ENCODE peak calls at places on chromosomes 4 and X, in ten cellular contexts. One of them, this sample, is unnamed.
A peak's percentile ranks its signal among the peaks of the same experiment; 100 is the strongest.

GRCh38 chr4:68599150-68599549 is 23.0 kb upstream of the UGT2B17 start:
- DNase-seq in HepG2: peak; percentile 57
- DNase-seq in kidney tubule cell: no peak
- DNase-seq in Ammon's horn: no peak
- DNase-seq in adipocyte: no peak
- DNase-seq in OCI-LY7: no peak
- DNase-seq in esophagus squamous epithelium: no peak
- DNase-seq in NCI-H69: no peak
- DNase-seq in suprapubic skin: no peak
- DNase-seq in iris pigment epithelial cell: no peak
- DNase-seq in this sample: no peak

GRCh38 chrX:141176586-141177451 is at the start of gene LDOC1:
- DNase-seq in Ammon's horn: peak; percentile 90
- DNase-seq in HepG2: no peak
- DNase-seq in suprapubic skin: peak; percentile 80
- DNase-seq in NCI-H69: peak; percentile 29
- DNase-seq in OCI-LY7: no peak
- DNase-seq in kidney tubule cell: peak; percentile 81
- DNase-seq in iris pigment epithelial cell: peak; percentile 76
- DNase-seq in adipocyte: peak; percentile 88
- DNase-seq in esophagus squamous epithelium: no peak
- DNase-seq in this sample: peak; percentile 94

GRCh38 chr4:36348403-36348938 is 67.1 kb downstream of the DTHD1 start:
- DNase-seq in adipocyte: no peak
- DNase-seq in OCI-LY7: peak; percentile 1
- DNase-seq in suprapubic skin: no peak
- DNase-seq in kidney tubule cell: peak; percentile 57
- DNase-seq in Ammon's horn: no peak
- DNase-seq in esophagus squamous epithelium: no peak
- DNase-seq in NCI-H69: no peak
- DNase-seq in HepG2: no peak
- DNase-seq in iris pigment epithelial cell: no peak
- DNase-seq in this sample: no peak

GRCh38 chrX:49147907-49148306 is 14.7 kb upstream of the MAGIX start:
- DNase-seq in esophagus squamous epithelium: no peak
- DNase-seq in HepG2: no peak
- DNase-seq in suprapubic skin: no peak
- DNase-seq in iris pigment epithelial cell: no peak
- DNase-seq in kidney tubule cell: no peak
- DNase-seq in OCI-LY7: no peak
- DNase-seq in adipocyte: no peak
- DNase-seq in NCI-H69: no peak
- DNase-seq in Ammon's horn: no peak
- DNase-seq in this sample: no peak

GRCh38 chr4:73520821-73521220 is 39.3 kb downstream of the AFM start:
- DNase-seq in NCI-H69: peak; percentile 70
- DNase-seq in esophagus squamous epithelium: no peak
- DNase-seq in iris pigment epithelial cell: peak; percentile 59
- DNase-seq in Ammon's horn: no peak
- DNase-seq in OCI-LY7: no peak
- DNase-seq in adipocyte: peak; percentile 17
- DNase-seq in HepG2: no peak
- DNase-seq in kidney tubule cell: no peak
- DNase-seq in suprapubic skin: no peak
- DNase-seq in this sample: peak; percentile 93

GRCh38 chrX:1443496-1444075 is 9.1 kb downstream of the ASMTL start:
- DNase-seq in esophagus squamous epithelium: no peak
- DNase-seq in suprapubic skin: peak; percentile 55
- DNase-seq in adipocyte: no peak
- DNase-seq in Ammon's horn: no peak
- DNase-seq in kidney tubule cell: no peak
- DNase-seq in HepG2: no peak
- DNase-seq in iris pigment epithelial cell: no peak
- DNase-seq in OCI-LY7: no peak
- DNase-seq in NCI-H69: no peak
- DNase-seq in this sample: peak; percentile 29

GRCh38 chrX:51144828-51145442 is 187.7 kb upstream of the NUDT10 start:
- DNase-seq in kidney tubule cell: peak; percentile 55
- DNase-seq in suprapubic skin: no peak
- DNase-seq in OCI-LY7: peak; percentile 57
- DNase-seq in adipocyte: peak; percentile 30
- DNase-seq in iris pigment epithelial cell: peak; percentile 35
- DNase-seq in NCI-H69: peak; percentile 42
- DNase-seq in Ammon's horn: peak; percentile 18
- DNase-seq in esophagus squamous epithelium: no peak
- DNase-seq in HepG2: peak; percentile 16
- DNase-seq in this sample: peak; percentile 83

GRCh38 chr4:7273741-7274297 is 81.5 kb downstream of the SORCS2 start:
- DNase-seq in OCI-LY7: no peak
- DNase-seq in kidney tubule cell: no peak
- DNase-seq in NCI-H69: no peak
- DNase-seq in adipocyte: no peak
- DNase-seq in suprapubic skin: no peak
- DNase-seq in Ammon's horn: peak; percentile 52
- DNase-seq in esophagus squamous epithelium: no peak
- DNase-seq in HepG2: no peak
- DNase-seq in iris pigment epithelial cell: no peak
- DNase-seq in this sample: no peak